ENCODE peak calls at places on chromosomes 2 and 18, in six cellular contexts. E is RWPE2; W is activated T-cell treated with anti-CD3 and anti-CD28 coated beads, Interleukin-2, amount 50 U/mL, for 4 hours; T is left lobe of liver; M is HCT116; K is central memory CD8-positive, alpha-beta T cell. C is an unnamed sample.
A peak's percentile ranks its signal among the peaks of the same experiment; 100 is the strongest.

GRCh38 chr2:108293850-108294249 is 5.2 kb downstream of the SULT1C2 start:
- ATAC-seq in E (no peak), W (no peak), T (no peak), M (no peak), K (no peak), C (no peak)

GRCh38 chr2:127506502-127506901 is 19.8 kb downstream of the IWS1 start:
- ATAC-seq in E (no peak), W (no peak), T (no peak), M (no peak), K (no peak), C (no peak)

GRCh38 chr18:63708650-63709049 is 5.9 kb downstream of the SERPINB11 start:
- ATAC-seq in E (peak; percentile 14), W (no peak), T (no peak), M (no peak), K (no peak), C (peak; percentile 30)

GRCh38 chr2:121211251-121211650 is 73.8 kb downstream of the TFCP2L1 start:
- ATAC-seq in E (no peak), W (no peak), T (peak; percentile 88), M (peak; percentile 7), K (no peak), C (no peak)

GRCh38 chr2:54396107-54396506 is 60.0 kb upstream of the SPTBN1 start:
- ATAC-seq in E (no peak), W (no peak), T (no peak), M (no peak), K (no peak), C (peak; percentile 88)

GRCh38 chr18:73688851-73689659 is 458.6 kb downstream of the FBXO15 start:
- ATAC-seq in E (peak; percentile 86), W (no peak), T (no peak), M (no peak), K (no peak), C (peak; percentile 74)

GRCh38 chr2:238009563-238009962 is 42.7 kb downstream of the UBE2F start:
- ATAC-seq in E (no peak), W (peak; percentile 59), T (no peak), M (no peak), K (no peak), C (no peak)

GRCh38 chr18:2992995-2993877 is 19.7 kb downstream of the LPIN2 start:
- ATAC-seq in E (no peak), W (peak; percentile 37), T (no peak), M (no peak), K (no peak), C (no peak)

GRCh38 chr2:163591461-163591860 is 144.3 kb downstream of the FIGN start:
- ATAC-seq in E (no peak), W (no peak), T (no peak), M (no peak), K (no peak), C (no peak)

GRCh38 chr2:165627463-165627862 is 158.0 kb downstream of the CSRNP3 start:
- ATAC-seq in E (peak; percentile 41), W (no peak), T (no peak), M (no peak), K (no peak), C (peak; percentile 90)

GRCh38 chr2:101124061-101124460 is 27.1 kb downstream of the TBC1D8 start:
- ATAC-seq in E (no peak), W (no peak), T (no peak), M (no peak), K (no peak), C (peak; percentile 6)

GRCh38 chr18:74479486-74480148 is 16.5 kb upstream of the CNDP2 start:
- ATAC-seq in E (no peak), W (no peak), T (no peak), M (no peak), K (no peak), C (no peak)

GRCh38 chr2:217643814-217644301 is 358.9 kb downstream of the TNS1 start:
- ATAC-seq in E (no peak), W (no peak), T (no peak), M (no peak), K (no peak), C (no peak)

GRCh38 chr2:72092099-72092498 is 55.6 kb downstream of the CYP26B1 start:
- ATAC-seq in E (peak; percentile 66), W (no peak), T (no peak), M (peak; percentile 25), K (no peak), C (no peak)

GRCh38 chr2:175973373-175973772 is 28.7 kb downstream of the LNPK start:
- ATAC-seq in E (no peak), W (no peak), T (no peak), M (no peak), K (no peak), C (no peak)

GRCh38 chr2:96806468-96807126 is 9.5 kb upstream of the CNNM3 start:
- ATAC-seq in E (no peak), W (peak; percentile 68), T (no peak), M (no peak), K (peak; percentile 96), C (no peak)

GRCh38 chr18:55499526-55499925 is 88.5 kb downstream of the TCF4 start:
- ATAC-seq in E (no peak), W (no peak), T (no peak), M (no peak), K (no peak), C (no peak)

GRCh38 chr2:54789878-54790277 is 66.4 kb downstream of the EML6 start:
- ATAC-seq in E (no peak), W (no peak), T (no peak), M (no peak), K (no peak), C (no peak)

GRCh38 chr18:12059334-12060181 is 34.1 kb upstream of the ANKRD62 start:
- ATAC-seq in E (no peak), W (no peak), T (no peak), M (peak; percentile 59), K (no peak), C (peak; percentile 80)

GRCh38 chr2:136394136-136395060 is 276.4 kb upstream of the CXCR4 start:
- ATAC-seq in E (no peak), W (no peak), T (no peak), M (no peak), K (no peak), C (no peak)